ENCODE peak calls at places on chromosomes 1 and 21, in nine cellular contexts. W, U, Q, R, N, Y, J, D and G are unnamed samples.

GRCh38 chr21:45607021-45607921 is 36.3 kb upstream of the PCBP3 start:
- DNase-seq in R (no peak), U (no peak), N (no peak), Y (no peak), Q (peak; percentile 63), W (no peak), D (peak; percentile 6), J (no peak), G (peak; percentile 40)

GRCh38 chr1:147833231-147833840 is 69.3 kb upstream of the GJA8 start:
- DNase-seq in Q (no peak), J (no peak), Y (no peak), W (no peak), D (no peak), R (no peak), U (peak; percentile 5), N (peak; percentile 89), G (no peak)

GRCh38 chr1:20574686-20575543 is 14.0 kb upstream of the CDA start:
- DNase-seq in J (peak; percentile 59), Q (peak; percentile 85), U (peak; percentile 96), D (peak; percentile 89), N (no peak), W (peak; percentile 87), Y (no peak), R (peak; percentile 88), G (peak; percentile 94)

GRCh38 chr1:67732750-67733151 is 47.8 kb downstream of the GADD45A start:
- DNase-seq in Q (no peak), R (peak; percentile 34), N (no peak), D (no peak), W (peak; percentile 49), J (peak; percentile 46), U (no peak), Y (no peak), G (no peak)

GRCh38 chr1:230114245-230114651 is 47.2 kb downstream of the GALNT2 start:
- DNase-seq in Y (no peak), J (no peak), R (no peak), N (no peak), Q (no peak), W (no peak), U (no peak), D (no peak), G (no peak)

GRCh38 chr1:44801491-44802305 is 1.5 kb downstream of the PLK3 start:
- DNase-seq in U (no peak), N (no peak), J (no peak), D (peak; percentile 67), Y (no peak), Q (no peak), W (peak; percentile 20), R (no peak), G (peak; percentile 76)

GRCh38 chr1:51472349-51472748 is 46.7 kb downstream of the EPS15 start:
- DNase-seq in U (no peak), D (no peak), Q (no peak), N (no peak), W (no peak), R (no peak), J (no peak), Y (no peak), G (no peak)

GRCh38 chr1:188240772-188241406 is 1412.1 kb downstream of the PLA2G4A start:
- DNase-seq in U (no peak), D (no peak), Q (no peak), N (no peak), J (peak; percentile 43), R (no peak), Y (no peak), W (no peak), G (no peak)

GRCh38 chr1:97088386-97088785 is 366.8 kb downstream of the PTBP2 start:
- DNase-seq in D (no peak), W (no peak), U (no peak), N (no peak), R (no peak), Q (no peak), Y (no peak), J (peak; percentile 6), G (no peak)

GRCh38 chr1:85359874-85360708 is 83.7 kb upstream of the BCL10 start:
- DNase-seq in J (no peak), R (no peak), D (no peak), N (no peak), Y (no peak), W (no peak), Q (no peak), U (no peak), G (no peak)

GRCh38 chr1:113140588-113141446 is 67.8 kb downstream of the LRIG2 start:
- DNase-seq in W (peak; percentile 40), J (peak; percentile 52), D (peak; percentile 64), N (peak; percentile 58), Q (peak; percentile 66), U (peak; percentile 89), Y (peak; percentile 6), R (peak; percentile 32), G (peak; percentile 62)

GRCh38 chr1:157438236-157439012 is 113.9 kb downstream of the FCRL5 start:
- DNase-seq in D (no peak), R (no peak), Y (no peak), Q (no peak), U (no peak), N (no peak), W (no peak), J (no peak), G (no peak)

GRCh38 chr1:77829851-77830250 is 50.4 kb downstream of the MIGA1 start:
- DNase-seq in W (no peak), R (no peak), D (no peak), N (no peak), Q (no peak), Y (no peak), U (no peak), J (no peak), G (no peak)

GRCh38 chr1:109388884-109389637 is 8.7 kb downstream of the SORT1 start:
- DNase-seq in U (no peak), Q (no peak), D (no peak), N (no peak), Y (no peak), W (no peak), J (no peak), R (no peak), G (no peak)

GRCh38 chr1:150562384-150563339 is 13.5 kb downstream of the ADAMTSL4 start:
- DNase-seq in Y (peak; percentile 47), Q (no peak), R (no peak), N (no peak), J (peak; percentile 100), W (no peak), U (peak; percentile 81), D (no peak), G (peak; percentile 58)

GRCh38 chr1:203669739-203670138 is 43.1 kb downstream of the ATP2B4 start:
- DNase-seq in D (no peak), R (no peak), J (no peak), Q (no peak), N (no peak), U (no peak), W (no peak), Y (no peak), G (no peak)

GRCh38 chr1:203668401-203668800 is 41.8 kb downstream of the ATP2B4 start:
- DNase-seq in J (no peak), U (no peak), Y (no peak), Q (no peak), R (no peak), N (no peak), D (no peak), W (no peak), G (no peak)

GRCh38 chr1:203665986-203666385 is 39.4 kb downstream of the ATP2B4 start:
- DNase-seq in J (no peak), Q (no peak), D (no peak), N (no peak), W (no peak), Y (no peak), U (no peak), R (no peak), G (no peak)

GRCh38 chr1:203666621-203667020 is 40.0 kb downstream of the ATP2B4 start:
- DNase-seq in Q (no peak), D (no peak), J (no peak), N (no peak), U (no peak), W (no peak), R (no peak), Y (no peak), G (no peak)

GRCh38 chr1:203667616-203668015 is 41.0 kb downstream of the ATP2B4 start:
- DNase-seq in W (no peak), N (no peak), R (no peak), Q (peak; percentile 68), U (no peak), D (no peak), Y (no peak), J (no peak), G (peak; percentile 70)
- H3K4me1 ChIP-seq in W (peaks cover 99% of the 10 kb centered on the region), N (peaks cover 24% of the 10 kb centered on the region), R (peaks cover 83% of the 10 kb centered on the region), Q (peaks cover 31% of the 10 kb centered on the region), U (peaks cover 9% of the 10 kb centered on the region), D (peaks cover 45% of the 10 kb centered on the region), Y (peaks cover 41% of the 10 kb centered on the region), J (no peaks in the 10 kb centered on the region), G (peaks cover 13% of the 10 kb centered on the region)

GRCh38 chr1:89953929-89954328 is 41.0 kb upstream of the ZNF326 start:
- DNase-seq in R (no peak), J (peak; percentile 27), Q (no peak), Y (no peak), N (peak; percentile 29), U (no peak), W (no peak), D (no peak), G (no peak)
- H3K4me1 ChIP-seq in R (no peaks in the 10 kb centered on the region), J (peaks cover 24% of the 10 kb centered on the region), Q (no peaks in the 10 kb centered on the region), Y (peaks cover 14% of the 10 kb centered on the region), N (peaks cover 73% of the 10 kb centered on the region), U (peaks cover 16% of the 10 kb centered on the region), W (peaks cover 4% of the 10 kb centered on the region), D (no peaks in the 10 kb centered on the region), G (no peaks in the 10 kb centered on the region)

GRCh38 chr1:156103521-156103947 is 11.0 kb upstream of the LMNA start:
- DNase-seq in J (no peak), W (no peak), U (peak; percentile 40), Y (no peak), N (peak; percentile 33), R (no peak), Q (peak; percentile 61), D (no peak), G (peak; percentile 87)
- H3K4me1 ChIP-seq in J (peaks cover 17% of the 10 kb centered on the region), W (peaks cover 84% of the 10 kb centered on the region), U (peaks cover 66% of the 10 kb centered on the region), Y (peaks cover 36% of the 10 kb centered on the region), N (peaks cover 90% of the 10 kb centered on the region), R (peaks cover 68% of the 10 kb centered on the region), Q (peaks cover 63% of the 10 kb centered on the region), D (peaks cover 48% of the 10 kb centered on the region), G (no peaks in the 10 kb centered on the region)

GRCh38 chr1:212794561-212795014 is 2.9 kb downstream of the TATDN3 start:
- DNase-seq in R (no peak), N (no peak), W (no peak), D (no peak), Y (no peak), J (peak; percentile 90), Q (no peak), U (no peak), G (no peak)

GRCh38 chr1:212791676-212792395 is at the start of the genes NSL1 and TATDN3:
- DNase-seq in U (peak; percentile 88), Q (peak; percentile 85), Y (peak; percentile 88), R (peak; percentile 94), J (peak; percentile 96), N (peak; percentile 95), D (peak; percentile 94), W (peak; percentile 88), G (peak; percentile 98)

GRCh38 chr1:212792396-212792908 is 758 bp downstream of the TATDN3 start:
- DNase-seq in Y (no peak), W (no peak), D (no peak), J (no peak), U (no peak), R (no peak), Q (no peak), N (no peak), G (no peak)

GRCh38 chr1:212785871-212786270 is 5.7 kb downstream of the NSL1 start:
- DNase-seq in W (no peak), R (no peak), D (no peak), Y (no peak), Q (no peak), N (no peak), J (no peak), U (no peak), G (no peak)

GRCh38 chr1:212791261-212791675 is 309 bp downstream of the NSL1 start:
- DNase-seq in N (no peak), W (no peak), J (no peak), R (no peak), Q (no peak), U (no peak), Y (no peak), D (no peak), G (no peak)
- H3K4me1 ChIP-seq in N (peaks cover 15% of the 10 kb centered on the region), W (peaks cover 55% of the 10 kb centered on the region), J (peaks cover 17% of the 10 kb centered on the region), R (peaks cover 28% of the 10 kb centered on the region), Q (peaks cover 2% of the 10 kb centered on the region), U (peaks cover 6% of the 10 kb centered on the region), Y (peaks cover 29% of the 10 kb centered on the region), D (peaks cover 20% of the 10 kb centered on the region), G (no peaks in the 10 kb centered on the region)